ENCODE peak calls at places on chromosomes 1 and 21, in ten cellular contexts. One of them, this sample, is unnamed.

GRCh38 chr1:6345009-6345408 is 48.6 kb downstream of the ACOT7 start:
- DNase-seq in suprapubic skin: no peak
- DNase-seq in activated T-helper 2 cell treated with anti-CD3 and anti-CD28 coated beads, Interferon-gamma antibody, Interleukin-2, Interleukin-4, amounts not matched to agents 10 μg/mL and 5 μg/mL and 100 μg/mL, durations not matched to agents 14 hours and 24 hours and 36 hours: no peak
- DNase-seq in foreskin fibroblast: no peak
- DNase-seq in fibroblast of the aortic adventitia: no peak
- DNase-seq in AG10803: no peak
- DNase-seq in choroid plexus epithelial cell: no peak
- DNase-seq in pancreas: no peak
- DNase-seq in GM12865: no peak
- DNase-seq in glutamatergic neuron: no peak
- DNase-seq in this sample: no peak

GRCh38 chr1:244751271-244751895 is 84.1 kb upstream of the COX20 start:
- DNase-seq in fibroblast of the aortic adventitia: no peak
- DNase-seq in pancreas: no peak
- DNase-seq in AG10803: no peak
- DNase-seq in suprapubic skin: no peak
- DNase-seq in GM12865: no peak
- DNase-seq in glutamatergic neuron: peak; percentile 52
- DNase-seq in activated T-helper 2 cell treated with anti-CD3 and anti-CD28 coated beads, Interferon-gamma antibody, Interleukin-2, Interleukin-4, amounts not matched to agents 10 μg/mL and 5 μg/mL and 100 μg/mL, durations not matched to agents 14 hours and 24 hours and 36 hours: no peak
- DNase-seq in foreskin fibroblast: no peak
- DNase-seq in choroid plexus epithelial cell: no peak
- DNase-seq in this sample: no peak

GRCh38 chr1:208233546-208233945 is 10.6 kb downstream of the PLXNA2 start:
- DNase-seq in suprapubic skin: no peak
- DNase-seq in pancreas: peak; percentile 86
- DNase-seq in foreskin fibroblast: peak; percentile 57
- DNase-seq in activated T-helper 2 cell treated with anti-CD3 and anti-CD28 coated beads, Interferon-gamma antibody, Interleukin-2, Interleukin-4, amounts not matched to agents 10 μg/mL and 5 μg/mL and 100 μg/mL, durations not matched to agents 14 hours and 24 hours and 36 hours: no peak
- DNase-seq in glutamatergic neuron: peak; percentile 70
- DNase-seq in GM12865: no peak
- DNase-seq in choroid plexus epithelial cell: peak; percentile 47
- DNase-seq in AG10803: no peak
- DNase-seq in fibroblast of the aortic adventitia: no peak
- DNase-seq in this sample: peak; percentile 60

GRCh38 chr1:5594056-5594956 is 397.9 kb downstream of the NPHP4 start:
- DNase-seq in pancreas: no peak
- DNase-seq in glutamatergic neuron: no peak
- DNase-seq in GM12865: no peak
- DNase-seq in choroid plexus epithelial cell: no peak
- DNase-seq in AG10803: no peak
- DNase-seq in activated T-helper 2 cell treated with anti-CD3 and anti-CD28 coated beads, Interferon-gamma antibody, Interleukin-2, Interleukin-4, amounts not matched to agents 10 μg/mL and 5 μg/mL and 100 μg/mL, durations not matched to agents 14 hours and 24 hours and 36 hours: no peak
- DNase-seq in fibroblast of the aortic adventitia: no peak
- DNase-seq in suprapubic skin: peak; percentile 34
- DNase-seq in foreskin fibroblast: no peak
- DNase-seq in this sample: no peak

GRCh38 chr1:202122639-202123335 is at the start of gene GPR37L1:
- DNase-seq in fibroblast of the aortic adventitia: peak; percentile 57
- DNase-seq in glutamatergic neuron: peak; percentile 72
- DNase-seq in suprapubic skin: no peak
- DNase-seq in foreskin fibroblast: peak; percentile 79
- DNase-seq in pancreas: peak; percentile 83
- DNase-seq in activated T-helper 2 cell treated with anti-CD3 and anti-CD28 coated beads, Interferon-gamma antibody, Interleukin-2, Interleukin-4, amounts not matched to agents 10 μg/mL and 5 μg/mL and 100 μg/mL, durations not matched to agents 14 hours and 24 hours and 36 hours: no peak
- DNase-seq in choroid plexus epithelial cell: peak; percentile 64
- DNase-seq in AG10803: no peak
- DNase-seq in GM12865: no peak
- DNase-seq in this sample: peak; percentile 87

GRCh38 chr1:228343211-228343661 is 63.4 kb downstream of the TRIM11 start:
- DNase-seq in GM12865: no peak
- DNase-seq in pancreas: peak; percentile 30
- DNase-seq in foreskin fibroblast: no peak
- DNase-seq in suprapubic skin: no peak
- DNase-seq in glutamatergic neuron: no peak
- DNase-seq in activated T-helper 2 cell treated with anti-CD3 and anti-CD28 coated beads, Interferon-gamma antibody, Interleukin-2, Interleukin-4, amounts not matched to agents 10 μg/mL and 5 μg/mL and 100 μg/mL, durations not matched to agents 14 hours and 24 hours and 36 hours: no peak
- DNase-seq in fibroblast of the aortic adventitia: no peak
- DNase-seq in AG10803: no peak
- DNase-seq in choroid plexus epithelial cell: no peak
- DNase-seq in this sample: peak; percentile 42

GRCh38 chr1:58785424-58786058 is 1.7 kb upstream of the JUN start:
- DNase-seq in GM12865: peak; percentile 70
- DNase-seq in fibroblast of the aortic adventitia: peak; percentile 55
- DNase-seq in AG10803: peak; percentile 70
- DNase-seq in choroid plexus epithelial cell: peak; percentile 76
- DNase-seq in pancreas: peak; percentile 87
- DNase-seq in activated T-helper 2 cell treated with anti-CD3 and anti-CD28 coated beads, Interferon-gamma antibody, Interleukin-2, Interleukin-4, amounts not matched to agents 10 μg/mL and 5 μg/mL and 100 μg/mL, durations not matched to agents 14 hours and 24 hours and 36 hours: peak; percentile 14
- DNase-seq in glutamatergic neuron: no peak
- DNase-seq in foreskin fibroblast: peak; percentile 63
- DNase-seq in suprapubic skin: no peak
- DNase-seq in this sample: no peak

GRCh38 chr1:206472454-206472853 is 2.2 kb downstream of the IKBKE start:
- DNase-seq in GM12865: peak; percentile 43
- DNase-seq in foreskin fibroblast: peak; percentile 89
- DNase-seq in fibroblast of the aortic adventitia: peak; percentile 73
- DNase-seq in suprapubic skin: no peak
- DNase-seq in glutamatergic neuron: no peak
- DNase-seq in pancreas: no peak
- DNase-seq in AG10803: peak; percentile 81
- DNase-seq in activated T-helper 2 cell treated with anti-CD3 and anti-CD28 coated beads, Interferon-gamma antibody, Interleukin-2, Interleukin-4, amounts not matched to agents 10 μg/mL and 5 μg/mL and 100 μg/mL, durations not matched to agents 14 hours and 24 hours and 36 hours: no peak
- DNase-seq in choroid plexus epithelial cell: peak; percentile 94
- DNase-seq in this sample: peak; percentile 48

GRCh38 chr21:38346286-38346685 is 89.5 kb downstream of the KCNJ15 start:
- DNase-seq in pancreas: no peak
- DNase-seq in GM12865: no peak
- DNase-seq in suprapubic skin: peak; percentile 15
- DNase-seq in glutamatergic neuron: no peak
- DNase-seq in fibroblast of the aortic adventitia: no peak
- DNase-seq in foreskin fibroblast: no peak
- DNase-seq in choroid plexus epithelial cell: no peak
- DNase-seq in activated T-helper 2 cell treated with anti-CD3 and anti-CD28 coated beads, Interferon-gamma antibody, Interleukin-2, Interleukin-4, amounts not matched to agents 10 μg/mL and 5 μg/mL and 100 μg/mL, durations not matched to agents 14 hours and 24 hours and 36 hours: no peak
- DNase-seq in AG10803: no peak
- DNase-seq in this sample: no peak

GRCh38 chr1:68111804-68112436 is 61.5 kb upstream of the DIRAS3 start:
- DNase-seq in GM12865: no peak
- DNase-seq in choroid plexus epithelial cell: peak; percentile 95
- DNase-seq in foreskin fibroblast: peak; percentile 93
- DNase-seq in glutamatergic neuron: peak; percentile 27
- DNase-seq in activated T-helper 2 cell treated with anti-CD3 and anti-CD28 coated beads, Interferon-gamma antibody, Interleukin-2, Interleukin-4, amounts not matched to agents 10 μg/mL and 5 μg/mL and 100 μg/mL, durations not matched to agents 14 hours and 24 hours and 36 hours: no peak
- DNase-seq in pancreas: peak; percentile 69
- DNase-seq in fibroblast of the aortic adventitia: peak; percentile 96
- DNase-seq in suprapubic skin: no peak
- DNase-seq in AG10803: peak; percentile 93
- DNase-seq in this sample: peak; percentile 62

GRCh38 chr1:26959722-26960624 is at the start of gene KDF1:
- DNase-seq in fibroblast of the aortic adventitia: no peak
- DNase-seq in suprapubic skin: no peak
- DNase-seq in pancreas: peak; percentile 97
- DNase-seq in glutamatergic neuron: no peak
- DNase-seq in AG10803: no peak
- DNase-seq in GM12865: no peak
- DNase-seq in choroid plexus epithelial cell: no peak
- DNase-seq in activated T-helper 2 cell treated with anti-CD3 and anti-CD28 coated beads, Interferon-gamma antibody, Interleukin-2, Interleukin-4, amounts not matched to agents 10 μg/mL and 5 μg/mL and 100 μg/mL, durations not matched to agents 14 hours and 24 hours and 36 hours: peak; percentile 12
- DNase-seq in foreskin fibroblast: no peak
- DNase-seq in this sample: no peak

GRCh38 chr1:201573030-201573429 is 34.1 kb downstream of the NAV1 start:
- DNase-seq in suprapubic skin: peak; percentile 58
- DNase-seq in glutamatergic neuron: no peak
- DNase-seq in choroid plexus epithelial cell: no peak
- DNase-seq in GM12865: no peak
- DNase-seq in fibroblast of the aortic adventitia: no peak
- DNase-seq in pancreas: no peak
- DNase-seq in foreskin fibroblast: no peak
- DNase-seq in activated T-helper 2 cell treated with anti-CD3 and anti-CD28 coated beads, Interferon-gamma antibody, Interleukin-2, Interleukin-4, amounts not matched to agents 10 μg/mL and 5 μg/mL and 100 μg/mL, durations not matched to agents 14 hours and 24 hours and 36 hours: no peak
- DNase-seq in AG10803: no peak
- DNase-seq in this sample: no peak

GRCh38 chr1:223137402-223138100 is 5.5 kb downstream of the TLR5 start:
- DNase-seq in suprapubic skin: no peak
- DNase-seq in foreskin fibroblast: peak; percentile 83
- DNase-seq in fibroblast of the aortic adventitia: peak; percentile 87
- DNase-seq in GM12865: no peak
- DNase-seq in choroid plexus epithelial cell: peak; percentile 85
- DNase-seq in AG10803: peak; percentile 87
- DNase-seq in glutamatergic neuron: no peak
- DNase-seq in activated T-helper 2 cell treated with anti-CD3 and anti-CD28 coated beads, Interferon-gamma antibody, Interleukin-2, Interleukin-4, amounts not matched to agents 10 μg/mL and 5 μg/mL and 100 μg/mL, durations not matched to agents 14 hours and 24 hours and 36 hours: no peak
- DNase-seq in pancreas: no peak
- DNase-seq in this sample: no peak

GRCh38 chr1:91854852-91855251 is 31.1 kb downstream of the TGFBR3 start:
- DNase-seq in pancreas: no peak
- DNase-seq in suprapubic skin: no peak
- DNase-seq in glutamatergic neuron: no peak
- DNase-seq in fibroblast of the aortic adventitia: no peak
- DNase-seq in AG10803: no peak
- DNase-seq in choroid plexus epithelial cell: no peak
- DNase-seq in foreskin fibroblast: no peak
- DNase-seq in activated T-helper 2 cell treated with anti-CD3 and anti-CD28 coated beads, Interferon-gamma antibody, Interleukin-2, Interleukin-4, amounts not matched to agents 10 μg/mL and 5 μg/mL and 100 μg/mL, durations not matched to agents 14 hours and 24 hours and 36 hours: no peak
- DNase-seq in GM12865: no peak
- DNase-seq in this sample: no peak

GRCh38 chr1:219805191-219805590 is 123.2 kb downstream of the SLC30A10 start:
- DNase-seq in glutamatergic neuron: no peak
- DNase-seq in fibroblast of the aortic adventitia: peak; percentile 30
- DNase-seq in activated T-helper 2 cell treated with anti-CD3 and anti-CD28 coated beads, Interferon-gamma antibody, Interleukin-2, Interleukin-4, amounts not matched to agents 10 μg/mL and 5 μg/mL and 100 μg/mL, durations not matched to agents 14 hours and 24 hours and 36 hours: no peak
- DNase-seq in choroid plexus epithelial cell: peak; percentile 67
- DNase-seq in suprapubic skin: no peak
- DNase-seq in GM12865: no peak
- DNase-seq in pancreas: no peak
- DNase-seq in foreskin fibroblast: no peak
- DNase-seq in AG10803: no peak
- DNase-seq in this sample: no peak

GRCh38 chr1:227155004-227155403 is 163.3 kb downstream of the CDC42BPA start:
- DNase-seq in glutamatergic neuron: no peak
- DNase-seq in suprapubic skin: no peak
- DNase-seq in choroid plexus epithelial cell: no peak
- DNase-seq in pancreas: no peak
- DNase-seq in AG10803: no peak
- DNase-seq in activated T-helper 2 cell treated with anti-CD3 and anti-CD28 coated beads, Interferon-gamma antibody, Interleukin-2, Interleukin-4, amounts not matched to agents 10 μg/mL and 5 μg/mL and 100 μg/mL, durations not matched to agents 14 hours and 24 hours and 36 hours: no peak
- DNase-seq in fibroblast of the aortic adventitia: no peak
- DNase-seq in foreskin fibroblast: no peak
- DNase-seq in GM12865: no peak
- DNase-seq in this sample: no peak

GRCh38 chr21:42735061-42735460 is 81.6 kb downstream of the PDE9A start:
- DNase-seq in fibroblast of the aortic adventitia: no peak
- DNase-seq in suprapubic skin: peak; percentile 41
- DNase-seq in AG10803: no peak
- DNase-seq in GM12865: no peak
- DNase-seq in pancreas: no peak
- DNase-seq in foreskin fibroblast: no peak
- DNase-seq in choroid plexus epithelial cell: no peak
- DNase-seq in activated T-helper 2 cell treated with anti-CD3 and anti-CD28 coated beads, Interferon-gamma antibody, Interleukin-2, Interleukin-4, amounts not matched to agents 10 μg/mL and 5 μg/mL and 100 μg/mL, durations not matched to agents 14 hours and 24 hours and 36 hours: no peak
- DNase-seq in glutamatergic neuron: no peak
- DNase-seq in this sample: no peak

GRCh38 chr1:224959121-224959520 is 29.6 kb downstream of the DNAH14 start:
- DNase-seq in choroid plexus epithelial cell: no peak
- DNase-seq in glutamatergic neuron: no peak
- DNase-seq in pancreas: no peak
- DNase-seq in AG10803: no peak
- DNase-seq in foreskin fibroblast: no peak
- DNase-seq in GM12865: no peak
- DNase-seq in activated T-helper 2 cell treated with anti-CD3 and anti-CD28 coated beads, Interferon-gamma antibody, Interleukin-2, Interleukin-4, amounts not matched to agents 10 μg/mL and 5 μg/mL and 100 μg/mL, durations not matched to agents 14 hours and 24 hours and 36 hours: no peak
- DNase-seq in fibroblast of the aortic adventitia: no peak
- DNase-seq in suprapubic skin: no peak
- DNase-seq in this sample: no peak

GRCh38 chr21:39444406-39445145 is 1.0 kb downstream of the LCA5L start:
- DNase-seq in suprapubic skin: no peak
- DNase-seq in choroid plexus epithelial cell: peak; percentile 56
- DNase-seq in AG10803: peak; percentile 60
- DNase-seq in fibroblast of the aortic adventitia: peak; percentile 60
- DNase-seq in foreskin fibroblast: peak; percentile 63
- DNase-seq in pancreas: no peak
- DNase-seq in glutamatergic neuron: no peak
- DNase-seq in GM12865: no peak
- DNase-seq in activated T-helper 2 cell treated with anti-CD3 and anti-CD28 coated beads, Interferon-gamma antibody, Interleukin-2, Interleukin-4, amounts not matched to agents 10 μg/mL and 5 μg/mL and 100 μg/mL, durations not matched to agents 14 hours and 24 hours and 36 hours: no peak
- DNase-seq in this sample: no peak

GRCh38 chr1:3292051-3292722 is 162.3 kb upstream of the ARHGEF16 start:
- DNase-seq in AG10803: no peak
- DNase-seq in choroid plexus epithelial cell: no peak
- DNase-seq in fibroblast of the aortic adventitia: no peak
- DNase-seq in glutamatergic neuron: no peak
- DNase-seq in GM12865: no peak
- DNase-seq in suprapubic skin: no peak
- DNase-seq in pancreas: no peak
- DNase-seq in foreskin fibroblast: no peak
- DNase-seq in activated T-helper 2 cell treated with anti-CD3 and anti-CD28 coated beads, Interferon-gamma antibody, Interleukin-2, Interleukin-4, amounts not matched to agents 10 μg/mL and 5 μg/mL and 100 μg/mL, durations not matched to agents 14 hours and 24 hours and 36 hours: no peak
- DNase-seq in this sample: peak; percentile 64

GRCh38 chr1:100438789-100439188 is 86.5 kb downstream of the CDC14A start:
- DNase-seq in choroid plexus epithelial cell: no peak
- DNase-seq in foreskin fibroblast: no peak
- DNase-seq in GM12865: no peak
- DNase-seq in activated T-helper 2 cell treated with anti-CD3 and anti-CD28 coated beads, Interferon-gamma antibody, Interleukin-2, Interleukin-4, amounts not matched to agents 10 μg/mL and 5 μg/mL and 100 μg/mL, durations not matched to agents 14 hours and 24 hours and 36 hours: no peak
- DNase-seq in AG10803: no peak
- DNase-seq in suprapubic skin: no peak
- DNase-seq in pancreas: no peak
- DNase-seq in glutamatergic neuron: no peak
- DNase-seq in fibroblast of the aortic adventitia: no peak
- DNase-seq in this sample: no peak

GRCh38 chr21:36700961-36701911 is 2.3 kb downstream of the SIM2 start:
- DNase-seq in foreskin fibroblast: no peak
- DNase-seq in fibroblast of the aortic adventitia: no peak
- DNase-seq in suprapubic skin: no peak
- DNase-seq in AG10803: no peak
- DNase-seq in activated T-helper 2 cell treated with anti-CD3 and anti-CD28 coated beads, Interferon-gamma antibody, Interleukin-2, Interleukin-4, amounts not matched to agents 10 μg/mL and 5 μg/mL and 100 μg/mL, durations not matched to agents 14 hours and 24 hours and 36 hours: no peak
- DNase-seq in glutamatergic neuron: peak; percentile 48
- DNase-seq in choroid plexus epithelial cell: no peak
- DNase-seq in GM12865: no peak
- DNase-seq in pancreas: peak; percentile 60
- DNase-seq in this sample: no peak

GRCh38 chr1:178702141-178702540 is 22.9 kb upstream of the RALGPS2 start:
- DNase-seq in AG10803: peak; percentile 79
- DNase-seq in choroid plexus epithelial cell: peak; percentile 59
- DNase-seq in pancreas: no peak
- DNase-seq in GM12865: no peak
- DNase-seq in suprapubic skin: no peak
- DNase-seq in foreskin fibroblast: peak; percentile 83
- DNase-seq in glutamatergic neuron: no peak
- DNase-seq in fibroblast of the aortic adventitia: peak; percentile 68
- DNase-seq in activated T-helper 2 cell treated with anti-CD3 and anti-CD28 coated beads, Interferon-gamma antibody, Interleukin-2, Interleukin-4, amounts not matched to agents 10 μg/mL and 5 μg/mL and 100 μg/mL, durations not matched to agents 14 hours and 24 hours and 36 hours: no peak
- DNase-seq in this sample: no peak

GRCh38 chr1:204155881-204156280 is 4.0 kb upstream of the ETNK2 start:
- DNase-seq in suprapubic skin: no peak
- DNase-seq in glutamatergic neuron: no peak
- DNase-seq in choroid plexus epithelial cell: no peak
- DNase-seq in AG10803: no peak
- DNase-seq in GM12865: no peak
- DNase-seq in pancreas: peak; percentile 43
- DNase-seq in fibroblast of the aortic adventitia: no peak
- DNase-seq in activated T-helper 2 cell treated with anti-CD3 and anti-CD28 coated beads, Interferon-gamma antibody, Interleukin-2, Interleukin-4, amounts not matched to agents 10 μg/mL and 5 μg/mL and 100 μg/mL, durations not matched to agents 14 hours and 24 hours and 36 hours: no peak
- DNase-seq in foreskin fibroblast: no peak
- DNase-seq in this sample: no peak

This sample was measured in right cardiac atrium.